ENCODE peak calls at places on chromosomes 5 and 9, in seven cellular contexts. One of them, this sample, is unnamed.
A peak's percentile ranks its signal among the peaks of the same experiment; 100 is the strongest.

GRCh38 chr5:126354857-126355731 is 68.1 kb upstream of the GRAMD2B start:
- DNase-seq in HepG2: no peak
- DNase-seq in sigmoid colon: no peak
- DNase-seq in SK-N-SH: no peak
- DNase-seq in HCT116: no peak
- DNase-seq in endothelial cell of umbilical vein: no peak
- DNase-seq in GM23338: no peak
- DNase-seq in this sample: no peak

GRCh38 chr5:65262590-65263189 is 219.0 kb downstream of the ADAMTS6 start:
- DNase-seq in HepG2: no peak
- DNase-seq in sigmoid colon: no peak
- DNase-seq in SK-N-SH: no peak
- DNase-seq in HCT116: no peak
- DNase-seq in endothelial cell of umbilical vein: peak; percentile 76
- DNase-seq in GM23338: no peak
- DNase-seq in this sample: no peak

GRCh38 chr5:31748502-31749172 is 109.7 kb downstream of the PDZD2 start:
- DNase-seq in HepG2: no peak
- DNase-seq in sigmoid colon: no peak
- DNase-seq in SK-N-SH: no peak
- DNase-seq in HCT116: no peak
- DNase-seq in endothelial cell of umbilical vein: no peak
- DNase-seq in GM23338: no peak
- DNase-seq in this sample: no peak

GRCh38 chr9:24479696-24480095 is 66.0 kb downstream of the IZUMO3 start:
- DNase-seq in HepG2: no peak
- DNase-seq in sigmoid colon: no peak
- DNase-seq in SK-N-SH: no peak
- DNase-seq in HCT116: no peak
- DNase-seq in endothelial cell of umbilical vein: no peak
- DNase-seq in GM23338: no peak
- DNase-seq in this sample: no peak

GRCh38 chr9:133075925-133076324 is 14.1 kb downstream of the CEL start:
- DNase-seq in HepG2: peak; percentile 14
- DNase-seq in sigmoid colon: no peak
- DNase-seq in SK-N-SH: no peak
- DNase-seq in HCT116: no peak
- DNase-seq in endothelial cell of umbilical vein: no peak
- DNase-seq in GM23338: no peak
- DNase-seq in this sample: no peak

GRCh38 chr5:94691270-94691669 is 72.8 kb downstream of the SLF1 start:
- DNase-seq in HepG2: no peak
- DNase-seq in sigmoid colon: no peak
- DNase-seq in SK-N-SH: no peak
- DNase-seq in HCT116: no peak
- DNase-seq in endothelial cell of umbilical vein: no peak
- DNase-seq in GM23338: no peak
- DNase-seq in this sample: no peak

GRCh38 chr9:126486276-126486675 is 127.5 kb upstream of the LMX1B start:
- DNase-seq in HepG2: no peak
- DNase-seq in sigmoid colon: no peak
- DNase-seq in SK-N-SH: no peak
- DNase-seq in HCT116: no peak
- DNase-seq in endothelial cell of umbilical vein: no peak
- DNase-seq in GM23338: no peak
- DNase-seq in this sample: no peak

GRCh38 chr5:1728846-1729245 is 70.8 kb downstream of the MRPL36 start:
- DNase-seq in HepG2: no peak
- DNase-seq in sigmoid colon: peak; percentile 20
- DNase-seq in SK-N-SH: peak; percentile 51
- DNase-seq in HCT116: no peak
- DNase-seq in endothelial cell of umbilical vein: no peak
- DNase-seq in GM23338: no peak
- DNase-seq in this sample: no peak

GRCh38 chr5:34905564-34905963 is 9.7 kb downstream of the RAD1 start:
- DNase-seq in HepG2: no peak
- DNase-seq in sigmoid colon: no peak
- DNase-seq in SK-N-SH: peak; percentile 8
- DNase-seq in HCT116: no peak
- DNase-seq in endothelial cell of umbilical vein: peak; percentile 26
- DNase-seq in GM23338: peak; percentile 46
- DNase-seq in this sample: no peak

GRCh38 chr5:43606351-43606750 is 3.4 kb downstream of the NNT start:
- DNase-seq in HepG2: no peak
- DNase-seq in sigmoid colon: no peak
- DNase-seq in SK-N-SH: no peak
- DNase-seq in HCT116: no peak
- DNase-seq in endothelial cell of umbilical vein: no peak
- DNase-seq in GM23338: no peak
- DNase-seq in this sample: no peak

GRCh38 chr5:124102491-124102890 is 590.5 kb downstream of the CSNK1G3 start:
- DNase-seq in HepG2: no peak
- DNase-seq in sigmoid colon: no peak
- DNase-seq in SK-N-SH: no peak
- DNase-seq in HCT116: no peak
- DNase-seq in endothelial cell of umbilical vein: peak; percentile 53
- DNase-seq in GM23338: no peak
- DNase-seq in this sample: no peak

GRCh38 chr9:36780186-36780585 is 207.5 kb downstream of the MELK start:
- DNase-seq in HepG2: no peak
- DNase-seq in sigmoid colon: no peak
- DNase-seq in SK-N-SH: no peak
- DNase-seq in HCT116: no peak
- DNase-seq in endothelial cell of umbilical vein: no peak
- DNase-seq in GM23338: no peak
- DNase-seq in this sample: no peak

GRCh38 chr5:147384346-147385193 is 125.3 kb downstream of the DPYSL3 start:
- DNase-seq in HepG2: no peak
- DNase-seq in sigmoid colon: no peak
- DNase-seq in SK-N-SH: peak; percentile 42
- DNase-seq in HCT116: no peak
- DNase-seq in endothelial cell of umbilical vein: no peak
- DNase-seq in GM23338: no peak
- DNase-seq in this sample: no peak

GRCh38 chr9:113548221-113549041 is 84.9 kb downstream of the RGS3 start:
- DNase-seq in HepG2: peak; percentile 93
- DNase-seq in sigmoid colon: peak; percentile 77
- DNase-seq in SK-N-SH: no peak
- DNase-seq in HCT116: no peak
- DNase-seq in endothelial cell of umbilical vein: peak; percentile 60
- DNase-seq in GM23338: peak; percentile 18
- DNase-seq in this sample: no peak

GRCh38 chr5:32276173-32276853 is 36.4 kb downstream of the MTMR12 start:
- DNase-seq in HepG2: peak; percentile 23
- DNase-seq in sigmoid colon: no peak
- DNase-seq in SK-N-SH: no peak
- DNase-seq in HCT116: no peak
- DNase-seq in endothelial cell of umbilical vein: peak; percentile 91
- DNase-seq in GM23338: peak; percentile 78
- DNase-seq in this sample: no peak

GRCh38 chr9:6667633-6668280 is 22.2 kb upstream of the GLDC start:
- DNase-seq in HepG2: no peak
- DNase-seq in sigmoid colon: no peak
- DNase-seq in SK-N-SH: peak; percentile 75
- DNase-seq in HCT116: no peak
- DNase-seq in endothelial cell of umbilical vein: peak; percentile 46
- DNase-seq in GM23338: peak; percentile 57
- DNase-seq in this sample: no peak

GRCh38 chr5:148776780-148777179 is 49.6 kb upstream of the ADRB2 start:
- DNase-seq in HepG2: no peak
- DNase-seq in sigmoid colon: no peak
- DNase-seq in SK-N-SH: no peak
- DNase-seq in HCT116: peak; percentile 61
- DNase-seq in endothelial cell of umbilical vein: peak; percentile 41
- DNase-seq in GM23338: no peak
- DNase-seq in this sample: no peak

GRCh38 chr9:135156525-135157510 is 69.3 kb downstream of the OLFM1 start:
- DNase-seq in HepG2: peak; percentile 15
- DNase-seq in sigmoid colon: no peak
- DNase-seq in SK-N-SH: no peak
- DNase-seq in HCT116: peak; percentile 19
- DNase-seq in endothelial cell of umbilical vein: peak; percentile 8
- DNase-seq in GM23338: peak; percentile 90
- DNase-seq in this sample: no peak
- TF ChIP-seq POLR2AphosphoS5 in HepG2: no peak
- TF ChIP-seq POLR2AphosphoS5 in sigmoid colon: no peak
- TF ChIP-seq POLR2AphosphoS5 in SK-N-SH: no peak
- TF ChIP-seq POLR2AphosphoS5 in HCT116: no peak
- TF ChIP-seq POLR2AphosphoS5 in endothelial cell of umbilical vein: no peak
- TF ChIP-seq POLR2AphosphoS5 in GM23338: no peak
- TF ChIP-seq POLR2AphosphoS5 in this sample: no peak

DNA sequence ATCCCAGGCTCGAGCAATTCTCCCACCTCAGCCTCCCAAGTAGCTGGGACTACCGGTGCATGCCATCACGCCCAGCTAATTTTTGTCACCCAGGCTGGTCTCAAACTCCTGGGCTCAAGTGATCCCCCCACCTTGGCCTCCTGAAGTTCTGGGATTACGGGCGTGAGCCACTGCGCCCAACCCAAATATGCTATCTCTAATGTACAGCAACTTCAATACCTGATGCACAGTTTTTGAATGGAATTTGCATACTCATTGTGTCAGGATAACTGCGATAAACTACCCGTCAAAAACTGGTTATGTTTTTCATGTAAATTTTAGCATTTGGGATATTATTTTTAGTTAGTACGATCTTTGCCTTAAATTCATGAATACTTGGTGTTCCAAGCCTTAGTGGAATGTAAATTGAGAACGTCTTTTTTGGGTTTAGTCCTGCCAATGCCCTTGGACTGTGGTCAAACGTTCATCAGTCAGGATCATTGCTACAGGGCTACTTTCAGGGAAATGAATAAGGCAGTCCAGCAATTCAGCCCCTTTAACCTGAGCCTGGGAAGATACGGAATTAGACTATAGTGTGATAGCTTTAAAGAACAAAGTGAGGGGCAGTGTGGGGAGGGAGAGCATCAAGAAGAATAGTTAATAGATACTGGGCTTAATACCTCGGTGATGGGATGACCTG is 4.5 kb downstream of the UGCG start:
- DNase-seq in HepG2: no peak
- DNase-seq in sigmoid colon: no peak
- DNase-seq in SK-N-SH: no peak
- DNase-seq in HCT116: no peak
- DNase-seq in endothelial cell of umbilical vein: no peak
- DNase-seq in GM23338: no peak
- DNase-seq in this sample: no peak
- TF ChIP-seq POLR2AphosphoS5 in HepG2: no peak
- TF ChIP-seq POLR2AphosphoS5 in sigmoid colon: no peak
- TF ChIP-seq POLR2AphosphoS5 in SK-N-SH: no peak
- TF ChIP-seq POLR2AphosphoS5 in HCT116: no peak
- TF ChIP-seq POLR2AphosphoS5 in endothelial cell of umbilical vein: no peak
- TF ChIP-seq POLR2AphosphoS5 in GM23338: no peak
- TF ChIP-seq POLR2AphosphoS5 in this sample: no peak

GRCh38 chr5:157670662-157671591 is at the start of gene C5orf52:
- DNase-seq in HepG2: peak; percentile 47
- DNase-seq in sigmoid colon: peak; percentile 81
- DNase-seq in SK-N-SH: peak; percentile 78
- DNase-seq in HCT116: no peak
- DNase-seq in endothelial cell of umbilical vein: peak; percentile 54
- DNase-seq in GM23338: peak; percentile 69
- DNase-seq in this sample: peak; percentile 48
- TF ChIP-seq POLR2AphosphoS5 in HepG2: no peak
- TF ChIP-seq POLR2AphosphoS5 in sigmoid colon: no peak
- TF ChIP-seq POLR2AphosphoS5 in SK-N-SH: no peak
- TF ChIP-seq POLR2AphosphoS5 in HCT116: no peak
- TF ChIP-seq POLR2AphosphoS5 in endothelial cell of umbilical vein: no peak
- TF ChIP-seq POLR2AphosphoS5 in GM23338: no peak
- TF ChIP-seq POLR2AphosphoS5 in this sample: no peak

GRCh38 chr5:50667079-50667652 is 729 bp downstream of the PARP8 start:
- DNase-seq in HepG2: no peak
- DNase-seq in sigmoid colon: peak; percentile 81
- DNase-seq in SK-N-SH: peak; percentile 80
- DNase-seq in HCT116: no peak
- DNase-seq in endothelial cell of umbilical vein: peak; percentile 4
- DNase-seq in GM23338: peak; percentile 76
- DNase-seq in this sample: no peak
- TF ChIP-seq POLR2AphosphoS5 in HepG2: no peak
- TF ChIP-seq POLR2AphosphoS5 in sigmoid colon: no peak
- TF ChIP-seq POLR2AphosphoS5 in SK-N-SH: no peak
- TF ChIP-seq POLR2AphosphoS5 in HCT116: no peak
- TF ChIP-seq POLR2AphosphoS5 in endothelial cell of umbilical vein: no peak
- TF ChIP-seq POLR2AphosphoS5 in GM23338: no peak
- TF ChIP-seq POLR2AphosphoS5 in this sample: no peak

GRCh38 chr9:131500377-131500776 is 2.3 kb upstream of the POMT1 start:
- DNase-seq in HepG2: no peak
- DNase-seq in sigmoid colon: no peak
- DNase-seq in SK-N-SH: no peak
- DNase-seq in HCT116: no peak
- DNase-seq in endothelial cell of umbilical vein: no peak
- DNase-seq in GM23338: no peak
- DNase-seq in this sample: no peak
- TF ChIP-seq POLR2AphosphoS5 in HepG2: no peak
- TF ChIP-seq POLR2AphosphoS5 in sigmoid colon: no peak
- TF ChIP-seq POLR2AphosphoS5 in SK-N-SH: no peak
- TF ChIP-seq POLR2AphosphoS5 in HCT116: no peak
- TF ChIP-seq POLR2AphosphoS5 in endothelial cell of umbilical vein: no peak
- TF ChIP-seq POLR2AphosphoS5 in GM23338: no peak
- TF ChIP-seq POLR2AphosphoS5 in this sample: no peak

GRCh38 chr5:76099286-76099702 is 16.1 kb downstream of the SV2C start:
- DNase-seq in HepG2: no peak
- DNase-seq in sigmoid colon: no peak
- DNase-seq in SK-N-SH: no peak
- DNase-seq in HCT116: no peak
- DNase-seq in endothelial cell of umbilical vein: no peak
- DNase-seq in GM23338: no peak
- DNase-seq in this sample: no peak
- TF ChIP-seq POLR2AphosphoS5 in HepG2: no peak
- TF ChIP-seq POLR2AphosphoS5 in sigmoid colon: no peak
- TF ChIP-seq POLR2AphosphoS5 in SK-N-SH: no peak
- TF ChIP-seq POLR2AphosphoS5 in HCT116: no peak
- TF ChIP-seq POLR2AphosphoS5 in endothelial cell of umbilical vein: no peak
- TF ChIP-seq POLR2AphosphoS5 in GM23338: no peak
- TF ChIP-seq POLR2AphosphoS5 in this sample: no peak